ENCODE peak calls at places on chromosomes 6 and 20, in four cellular contexts. J is cardiac muscle cell; U is stimulated activated CD4-positive, alpha-beta T cell treated with anti-CD3 and anti-CD28 coated beads, Interleukin-15, amount 100 ng/mL, for 1 hour; D is CD4-positive, alpha-beta T cell. K is an unnamed sample.

GRCh38 chr20:60249436-60249835 is 291.2 kb downstream of the CDH26 start:
- DNase-seq in D (no peak), J (no peak), U (no peak), K (no peak)

GRCh38 chr20:64076061-64076997 is 3.0 kb downstream of the RGS19 start:
- DNase-seq in U (no peak), D (no peak), J (no peak), K (no peak)

GRCh38 chr6:21992178-21992967 is 304.5 kb downstream of the PRL start:
- DNase-seq in D (no peak), U (no peak), J (no peak), K (peak)

GRCh38 chr20:40568200-40568599 is 120.8 kb downstream of the MAFB start:
- DNase-seq in D (no peak), U (no peak), J (no peak), K (no peak)

GRCh38 chr6:21393426-21394165 is 200.0 kb upstream of the SOX4 start:
- DNase-seq in D (no peak), J (no peak), U (no peak), K (no peak)

GRCh38 chr6:116562019-116562403 is 8.5 kb downstream of the CALHM4 start:
- DNase-seq in J (no peak), D (no peak), U (no peak), K (no peak)

GRCh38 chr6:152701081-152701862 is 3.6 kb downstream of the MYCT1 start:
- DNase-seq in J (peak), D (no peak), U (no peak), K (no peak)

GRCh38 chr20:55415567-55416142 is 589.7 kb downstream of the CBLN4 start:
- DNase-seq in D (no peak), U (no peak), J (peak), K (no peak)

GRCh38 chr6:125224236-125224861 is 70.8 kb downstream of the TPD52L1 start:
- DNase-seq in D (no peak), U (no peak), J (no peak), K (no peak)

GRCh38 chr20:33767100-33767499 is 35.3 kb downstream of the ZNF341 start:
- DNase-seq in J (no peak), D (no peak), U (no peak), K (no peak)

GRCh38 chr6:74899416-74899815 is 306.4 kb downstream of the COL12A1 start:
- DNase-seq in D (no peak), J (no peak), U (no peak), K (no peak)

GRCh38 chr6:90294989-90295853 is 1.4 kb downstream of the BACH2 start:
- DNase-seq in U (peak), J (peak), D (peak), K (no peak)

K was measured in D721Med.